ENCODE peak calls at places on chromosomes 11 and 22, in nine cellular contexts. L is MCF 10A, O is A549, W is GM12865, Z is GM10248, Y is transverse colon, R is mesothelial cell of epicardium, I is hepatocyte, N is tibial artery. S is an unnamed sample.

GRCh38 chr22:27476729-27477128 is 324.8 kb downstream of the MN1 start:
- DNase-seq in N (no peak), O (peak), L (peak), I (peak), W (no peak), Z (no peak), Y (no peak), R (no peak), S (peak)

GRCh38 chr11:125358254-125358840 is 137.7 kb downstream of the FEZ1 start:
- DNase-seq in O (no peak), Z (no peak), N (no peak), Y (no peak), R (no peak), L (no peak), W (no peak), I (no peak), S (no peak)

GRCh38 chr11:119754199-119754598 is 25.2 kb upstream of the NECTIN1 start:
- DNase-seq in N (no peak), R (no peak), L (no peak), Y (no peak), W (peak), Z (no peak), O (no peak), I (no peak), S (no peak)

GRCh38 chr11:26254378-26254777 is 77.6 kb upstream of the ANO3 start:
- DNase-seq in L (no peak), W (no peak), I (no peak), Z (no peak), N (no peak), R (no peak), Y (no peak), O (no peak), S (no peak)

GRCh38 chr11:124644426-124645280 is 22.0 kb downstream of the TBRG1 start:
- DNase-seq in Z (peak), W (peak), O (peak), N (peak), Y (peak), L (peak), R (peak), I (peak), S (peak)

GRCh38 chr11:114501901-114502300 is 57.8 kb downstream of the NXPE1 start:
- DNase-seq in Z (no peak), R (no peak), Y (no peak), O (no peak), I (no peak), W (no peak), L (no peak), N (no peak), S (no peak)

GRCh38 chr11:44244649-44245308 is 65.2 kb downstream of the ALX4 start:
- DNase-seq in N (no peak), R (no peak), L (no peak), O (no peak), Z (no peak), W (no peak), Y (no peak), I (no peak), S (no peak)

GRCh38 chr11:112087212-112087611 is 539 bp downstream of the SDHD start:
- DNase-seq in Z (no peak), O (no peak), Y (no peak), W (peak), L (no peak), R (no peak), N (no peak), I (no peak), S (no peak)

GRCh38 chr11:69918231-69918937 is 99.2 kb upstream of the FGF3 start:
- DNase-seq in R (peak), Z (no peak), I (no peak), Y (peak), O (no peak), N (peak), L (no peak), W (no peak), S (no peak)

GRCh38 chr22:31956360-31956759 is 12.0 kb downstream of the YWHAH start:
- DNase-seq in N (no peak), I (no peak), Z (no peak), L (no peak), W (no peak), R (no peak), Y (no peak), O (no peak), S (no peak)

GRCh38 chr11:554824-555499 is 5.6 kb downstream of the LMNTD2 start:
- DNase-seq in I (peak), W (peak), L (peak), Z (peak), N (no peak), R (peak), Y (peak), O (peak), S (peak)

GRCh38 chr11:58919980-58920379 is 19.3 kb upstream of the GLYATL1 start:
- DNase-seq in L (no peak), O (no peak), R (no peak), Y (peak), W (no peak), I (no peak), Z (no peak), N (no peak), S (no peak)

GRCh38 chr11:60931897-60932296 is 7.6 kb downstream of the TMEM132A start:
- DNase-seq in Z (no peak), W (no peak), I (no peak), O (no peak), N (no peak), L (no peak), R (no peak), Y (peak), S (no peak)

GRCh38 chr11:115626414-115626813 is 122.2 kb upstream of the CADM1 start:
- DNase-seq in W (no peak), N (no peak), I (no peak), L (no peak), Y (no peak), O (no peak), Z (no peak), R (no peak), S (no peak)

GRCh38 chr11:129115652-129116585 is 76.2 kb downstream of the ARHGAP32 start:
- DNase-seq in O (no peak), L (peak), Z (no peak), Y (no peak), R (no peak), W (no peak), N (no peak), I (peak), S (no peak)

GRCh38 chr22:30212363-30212995 is 34.1 kb downstream of the LIF start:
- DNase-seq in L (peak), R (no peak), W (no peak), Z (no peak), N (peak), O (peak), Y (peak), I (peak), S (peak)

GRCh38 chr22:20159088-20159487 is 8.2 kb upstream of the CCDC188 start:
- DNase-seq in I (no peak), L (no peak), W (no peak), Z (no peak), R (no peak), O (no peak), Y (no peak), N (no peak), S (no peak)

GRCh38 chr22:47221840-47222615 is 459.6 kb downstream of the TBC1D22A start:
- DNase-seq in Z (no peak), W (no peak), L (no peak), N (no peak), O (no peak), Y (no peak), R (peak), I (no peak), S (no peak)

GRCh38 chr22:37053310-37054077 is 2.0 kb downstream of the KCTD17 start:
- DNase-seq in L (no peak), W (no peak), I (no peak), N (no peak), O (no peak), R (no peak), Z (no peak), Y (no peak), S (no peak)

GRCh38 chr11:11998091-11998781 is 10.2 kb downstream of the DKK3 start:
- DNase-seq in Y (no peak), W (peak), O (peak), R (no peak), N (no peak), L (peak), Z (no peak), I (no peak), S (peak)

GRCh38 chr22:24474649-24475048 is 20.5 kb upstream of the UPB1 start:
- DNase-seq in L (no peak), W (no peak), N (no peak), R (no peak), I (no peak), Y (no peak), Z (no peak), O (no peak), S (no peak)

GRCh38 chr22:19423906-19424500 is 7.5 kb downstream of the HIRA start:
- DNase-seq in L (no peak), W (no peak), O (no peak), Z (no peak), R (no peak), N (no peak), I (no peak), Y (no peak), S (no peak)

GRCh38 chr11:126129681-126130671 is 67.3 kb upstream of the CDON start:
- DNase-seq in W (no peak), Y (no peak), L (no peak), Z (no peak), I (no peak), O (no peak), R (no peak), N (no peak), S (no peak)

GRCh38 chr11:17021550-17021949 is 7.3 kb upstream of the PLEKHA7 start:
- DNase-seq in L (no peak), Y (no peak), R (no peak), I (no peak), O (no peak), N (no peak), Z (no peak), W (no peak), S (no peak)

GRCh38 chr22:47624277-47625012 is 862.0 kb downstream of the TBC1D22A start:
- DNase-seq in W (no peak), Z (no peak), Y (no peak), I (no peak), R (no peak), L (no peak), O (no peak), N (no peak), S (no peak)

GRCh38 chr22:19105456-19105855 is 16.8 kb downstream of the DGCR2 start:
- DNase-seq in Z (no peak), Y (no peak), W (no peak), R (no peak), I (no peak), O (no peak), N (no peak), L (no peak), S (no peak)

GRCh38 chr11:60978546-60979380 is 7.3 kb downstream of the CD6 start:
- DNase-seq in O (no peak), W (peak), Z (no peak), R (no peak), Y (no peak), N (no peak), I (no peak), L (peak), S (no peak)

GRCh38 chr11:7977251-7977917 is 9.8 kb upstream of the EIF3F start:
- DNase-seq in L (peak), R (no peak), O (no peak), W (no peak), I (no peak), N (no peak), Z (no peak), Y (no peak), S (no peak)

GRCh38 chr22:31876156-31877035 is 67.9 kb upstream of the YWHAH start:
- DNase-seq in Z (no peak), O (no peak), Y (no peak), N (no peak), L (no peak), R (no peak), I (no peak), W (no peak), S (no peak)

GRCh38 chr11:94768602-94769511 is 701 bp downstream of the AMOTL1 start:
- DNase-seq in O (no peak), Y (peak), Z (peak), L (no peak), R (peak), W (no peak), N (peak), I (peak), S (peak)

GRCh38 chr22:48748113-48748859 is 1079.4 kb downstream of the BRD1 start:
- DNase-seq in O (no peak), W (no peak), R (peak), L (no peak), N (peak), Z (no peak), I (no peak), Y (no peak), S (no peak)

GRCh38 chr11:69259072-69259471 is 34.9 kb upstream of the MYEOV start:
- DNase-seq in O (no peak), N (no peak), Z (no peak), I (no peak), Y (no peak), W (no peak), L (no peak), R (no peak), S (no peak)

GRCh38 chr22:19036523-19037273 is 85.5 kb downstream of the DGCR2 start:
- DNase-seq in N (peak), I (no peak), R (no peak), Y (no peak), L (no peak), Z (peak), O (no peak), W (no peak), S (no peak)

GRCh38 chr11:66317322-66317765 is 500 bp upstream of the CD248 start:
- DNase-seq in W (no peak), I (peak), O (no peak), Y (no peak), Z (no peak), L (no peak), R (no peak), N (no peak), S (no peak)

GRCh38 chr11:22976146-22976545 is 115.9 kb upstream of the CCDC179 start:
- DNase-seq in R (no peak), L (peak), N (peak), I (peak), Y (no peak), Z (no peak), O (no peak), W (no peak), S (peak)

GRCh38 chr11:130163346-130164220 is 4.0 kb downstream of the ST14 start:
- DNase-seq in Y (peak), R (no peak), W (no peak), Z (no peak), I (no peak), O (no peak), L (no peak), N (peak), S (peak)

GRCh38 chr11:57647368-57647767 is 2.3 kb downstream of the YPEL4 start:
- DNase-seq in Z (no peak), N (no peak), O (no peak), I (no peak), R (no peak), L (no peak), Y (no peak), W (no peak), S (no peak)

GRCh38 chr11:75954039-75954438 is 139.0 kb downstream of the UVRAG start:
- DNase-seq in I (no peak), N (no peak), O (no peak), R (no peak), L (no peak), Y (no peak), W (no peak), Z (no peak), S (no peak)

GRCh38 chr11:116275634-116276033 is 497.2 kb downstream of the BUD13 start:
- DNase-seq in O (peak), Z (peak), W (peak), I (no peak), N (no peak), L (no peak), R (no peak), Y (no peak), S (no peak)

GRCh38 chr11:2761131-2762030 is 61.6 kb upstream of the KCNQ1OT1 start:
- DNase-seq in I (no peak), N (no peak), Z (no peak), L (no peak), O (no peak), W (no peak), R (peak), Y (peak), S (no peak)

GRCh38 chr11:74925281-74925680 is 23.6 kb downstream of the XRRA1 start:
- DNase-seq in R (no peak), N (no peak), Z (no peak), I (no peak), Y (no peak), L (peak), O (no peak), W (no peak), S (no peak)
- TF ChIP-seq CTCF in R (no peak), N (no peak), Z (no peak), I (no peak), Y (no peak), L (no peak), O (no peak), W (no peak), S (no peak)

DNA sequence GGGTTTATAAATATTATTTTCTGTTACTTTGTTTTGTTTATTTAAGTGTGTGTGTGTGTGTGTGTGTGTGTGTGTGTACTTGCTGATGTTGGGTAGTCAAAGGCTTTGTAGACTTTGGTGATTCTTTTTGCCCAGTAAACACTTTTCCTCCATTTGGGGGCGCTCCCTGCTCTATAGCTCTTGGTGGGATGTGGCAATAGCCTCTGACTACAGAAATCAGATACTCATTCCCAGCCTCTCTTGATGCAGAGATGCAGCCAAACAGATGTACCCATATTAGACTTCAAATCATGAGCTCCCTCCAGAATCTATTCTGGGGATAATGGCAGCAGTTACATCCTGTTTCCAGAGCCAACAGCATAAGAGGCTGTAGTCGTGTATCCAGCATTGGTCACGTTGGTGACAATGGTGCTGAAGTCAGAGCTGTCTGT is 33.4 kb upstream of the APOL5 start:
- DNase-seq in I (peak), L (peak), R (no peak), Z (no peak), W (peak), N (no peak), Y (no peak), O (no peak), S (peak)
- TF ChIP-seq CTCF in I (no peak), L (no peak), R (no peak), Z (no peak), W (peak), N (no peak), Y (no peak), O (no peak), S (no peak)

GRCh38 chr22:38144025-38144405 is 33.5 kb upstream of the BAIAP2L2 start:
- DNase-seq in Y (no peak), Z (no peak), L (no peak), W (no peak), N (no peak), I (no peak), O (peak), R (no peak), S (no peak)
- TF ChIP-seq CTCF in Y (no peak), Z (no peak), L (no peak), W (no peak), N (no peak), I (no peak), O (no peak), R (no peak), S (no peak)

GRCh38 chr11:92453055-92453454 is 228.4 kb downstream of the FAT3 start:
- DNase-seq in I (peak), L (peak), N (no peak), O (no peak), Z (no peak), R (no peak), Y (no peak), W (peak), S (no peak)

GRCh38 chr11:92449780-92450179 is 225.2 kb downstream of the FAT3 start:
- DNase-seq in O (no peak), Z (no peak), R (no peak), Y (no peak), N (no peak), I (no peak), W (no peak), L (no peak), S (no peak)

GRCh38 chr11:92449222-92449621 is 224.6 kb downstream of the FAT3 start:
- DNase-seq in I (no peak), O (no peak), Y (no peak), Z (no peak), N (no peak), R (no peak), L (no peak), W (no peak), S (no peak)

GRCh38 chr11:92447586-92447985 is 223.0 kb downstream of the FAT3 start:
- DNase-seq in I (no peak), N (no peak), Y (no peak), O (no peak), W (no peak), Z (no peak), R (no peak), L (no peak), S (no peak)

GRCh38 chr11:92451081-92451480 is 226.5 kb downstream of the FAT3 start:
- DNase-seq in Y (no peak), O (no peak), I (no peak), L (no peak), N (no peak), R (no peak), W (no peak), Z (no peak), S (no peak)
- TF ChIP-seq CTCF in Y (no peak), O (no peak), I (no peak), L (no peak), N (no peak), R (no peak), W (no peak), Z (no peak), S (no peak)

GRCh38 chr11:29333993-29334780 is 682.6 kb downstream of the KCNA4 start:
- DNase-seq in O (peak), W (peak), Y (no peak), Z (peak), N (no peak), I (peak), R (no peak), L (peak), S (peak)
- TF ChIP-seq CTCF in O (peak), W (peak), Y (peak), Z (peak), N (peak), I (peak), R (peak), L (peak), S (peak)

DNA sequence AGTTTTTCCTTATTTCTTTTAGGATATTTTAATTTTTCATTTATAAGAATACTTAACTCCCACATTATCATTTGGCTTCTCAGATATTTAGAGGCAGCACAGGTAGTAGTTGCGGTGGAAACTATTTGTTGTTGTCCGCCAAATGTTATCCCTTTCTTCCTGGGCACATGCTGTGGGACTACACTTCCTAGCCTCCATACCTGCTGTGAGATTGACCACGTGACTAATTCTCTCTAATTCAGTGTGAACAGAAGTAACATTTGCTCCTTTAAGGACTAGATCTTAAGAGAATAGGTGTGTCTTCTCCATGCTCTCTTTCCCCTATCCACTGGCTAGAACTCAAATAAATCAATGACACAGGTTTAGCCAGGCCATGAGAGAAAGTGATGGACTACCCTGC is 136.5 kb downstream of the ATG16L2 start:
- DNase-seq in Y (no peak), W (no peak), O (no peak), Z (no peak), I (no peak), N (no peak), L (no peak), R (no peak), S (no peak)
- TF ChIP-seq CTCF in Y (no peak), W (no peak), O (no peak), Z (no peak), I (no peak), N (no peak), L (no peak), R (no peak), S (no peak)

GRCh38 chr11:36142439-36142838 is 146.8 kb downstream of the COMMD9 start:
- DNase-seq in Y (no peak), N (no peak), W (no peak), L (no peak), Z (no peak), R (no peak), O (no peak), I (no peak), S (no peak)

GRCh38 chr11:36141161-36141560 is 148.1 kb downstream of the COMMD9 start:
- DNase-seq in W (no peak), N (no peak), Y (no peak), L (no peak), I (no peak), O (no peak), Z (no peak), R (no peak), S (no peak)

GRCh38 chr11:36135062-36135461 is 154.2 kb downstream of the COMMD9 start:
- DNase-seq in O (no peak), R (no peak), W (no peak), I (no peak), L (no peak), Y (no peak), Z (no peak), N (no peak), S (no peak)

GRCh38 chr11:36141595-36141994 is 147.6 kb downstream of the COMMD9 start:
- DNase-seq in N (no peak), O (no peak), I (no peak), L (no peak), W (no peak), Y (no peak), R (no peak), Z (no peak), S (no peak)

DNA sequence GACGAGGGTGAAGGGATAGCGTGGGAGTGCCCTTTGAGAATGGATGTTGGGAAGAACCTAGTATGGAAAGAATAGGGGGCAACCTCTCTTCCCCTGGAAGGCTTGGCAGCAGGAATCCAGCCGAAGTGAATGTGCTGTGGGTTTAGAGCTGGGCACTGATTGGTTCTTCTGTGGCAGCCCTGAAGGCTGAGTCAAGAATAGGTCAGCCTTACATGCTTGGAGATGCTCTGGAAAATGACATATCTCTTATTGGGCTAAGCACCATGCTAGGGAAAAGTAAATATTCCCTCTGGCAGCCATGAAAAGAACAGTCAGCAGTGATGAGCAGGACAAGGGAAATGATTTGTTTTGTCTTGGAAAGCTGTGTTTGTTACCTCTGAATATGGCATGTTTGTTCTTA is 149.5 kb downstream of the COMMD9 start:
- DNase-seq in I (no peak), L (no peak), O (no peak), R (no peak), N (no peak), W (no peak), Z (no peak), Y (no peak), S (no peak)
- TF ChIP-seq CTCF in I (no peak), L (no peak), O (no peak), R (no peak), N (no peak), W (no peak), Z (no peak), Y (no peak), S (no peak)

S was measured in Calu3.